ENCODE peak calls at places on chromosome 9, in seven cellular contexts. U is Caco-2, A is astrocyte of the spinal cord, Z is choroid plexus epithelial cell, F is AG04450, I is coronary artery, Y is AG04449. P is an unnamed sample.

GRCh38 chr9:132585954-132586829 is 3.8 kb downstream of the BARHL1 start:
- DNase-seq in U (no peak), A (no peak), Z (no peak), F (no peak), I (no peak), Y (no peak), P (no peak)

GRCh38 chr9:9257999-9258398 is 1354.8 kb downstream of the PTPRD start:
- DNase-seq in U (no peak), A (no peak), Z (no peak), F (no peak), I (no peak), Y (no peak), P (no peak)

GRCh38 chr9:71743217-71743705 is 25.1 kb downstream of the CEMIP2 start:
- DNase-seq in U (no peak), A (peak; percentile 89), Z (peak; percentile 91), F (no peak), I (no peak), Y (no peak), P (no peak)

GRCh38 chr9:124182741-124183140 is 75.0 kb upstream of the NEK6 start:
- DNase-seq in U (no peak), A (no peak), Z (no peak), F (no peak), I (no peak), Y (no peak), P (no peak)

GRCh38 chr9:131773911-131774379 is 34.1 kb upstream of the RAPGEF1 start:
- DNase-seq in U (peak; percentile 70), A (peak; percentile 52), Z (peak; percentile 75), F (peak; percentile 32), I (no peak), Y (no peak), P (peak; percentile 72)

GRCh38 chr9:4741365-4742031 is 496 bp upstream of the AK3 start:
- DNase-seq in U (no peak), A (no peak), Z (peak; percentile 24), F (no peak), I (peak; percentile 77), Y (no peak), P (no peak)

GRCh38 chr9:120916573-120916972 is 10.0 kb downstream of the TRAF1 start:
- DNase-seq in U (no peak), A (peak; percentile 73), Z (peak; percentile 78), F (no peak), I (peak; percentile 93), Y (no peak), P (no peak)

GRCh38 chr9:127158995-127159801 is 36.8 kb upstream of the ANGPTL2 start:
- DNase-seq in U (peak; percentile 90), A (peak; percentile 83), Z (peak; percentile 93), F (peak; percentile 60), I (no peak), Y (no peak), P (no peak)

GRCh38 chr9:97803167-97804058 is 49.6 kb upstream of the FOXE1 start:
- DNase-seq in U (peak; percentile 88), A (peak; percentile 16), Z (peak; percentile 44), F (no peak), I (no peak), Y (no peak), P (peak; percentile 65)

GRCh38 chr9:35564658-35565061 is 40.4 kb upstream of the TESK1 start:
- DNase-seq in U (no peak), A (no peak), Z (no peak), F (no peak), I (peak; percentile 94), Y (no peak), P (no peak)

GRCh38 chr9:124453586-124454191 is 3.4 kb downstream of the ADGRD2 start:
- DNase-seq in U (peak; percentile 78), A (no peak), Z (no peak), F (no peak), I (no peak), Y (no peak), P (no peak)

GRCh38 chr9:97900103-97900737 is 22.1 kb downstream of the TRMO start:
- DNase-seq in U (no peak), A (peak; percentile 34), Z (peak; percentile 50), F (peak; percentile 15), I (no peak), Y (no peak), P (no peak)

GRCh38 chr9:87834357-87834756 is 48.3 kb upstream of the SPATA31E1 start:
- DNase-seq in U (no peak), A (no peak), Z (no peak), F (no peak), I (no peak), Y (no peak), P (no peak)

GRCh38 chr9:121950441-121950840 is 142.7 kb downstream of the TTLL11 start:
- DNase-seq in U (no peak), A (no peak), Z (no peak), F (no peak), I (no peak), Y (no peak), P (no peak)

GRCh38 chr9:38232895-38233294 is 159.6 kb upstream of the ALDH1B1 start:
- DNase-seq in U (peak; percentile 71), A (no peak), Z (no peak), F (no peak), I (no peak), Y (no peak), P (no peak)

GRCh38 chr9:89961616-89962341 is 357.0 kb downstream of the GADD45G start:
- DNase-seq in U (no peak), A (peak; percentile 50), Z (peak; percentile 28), F (no peak), I (no peak), Y (no peak), P (no peak)

GRCh38 chr9:93483497-93483896 is 30.1 kb upstream of the FAM120AOS start:
- DNase-seq in U (no peak), A (no peak), Z (no peak), F (no peak), I (no peak), Y (no peak), P (no peak)

GRCh38 chr9:120941046-120941770 is 14.6 kb upstream of the TRAF1 start:
- DNase-seq in U (no peak), A (no peak), Z (no peak), F (no peak), I (no peak), Y (no peak), P (no peak)

GRCh38 chr9:31776471-31776870 is 608.0 kb upstream of the ACO1 start:
- DNase-seq in U (no peak), A (peak; percentile 6), Z (no peak), F (no peak), I (no peak), Y (no peak), P (no peak)

GRCh38 chr9:133347515-133347984 is 381 bp downstream of the MED22 start:
- DNase-seq in U (no peak), A (peak; percentile 28), Z (peak; percentile 20), F (no peak), I (no peak), Y (no peak), P (no peak)

GRCh38 chr9:92607088-92607487 is 62.8 kb downstream of the IPPK start:
- DNase-seq in U (no peak), A (peak; percentile 78), Z (peak; percentile 85), F (no peak), I (no peak), Y (peak; percentile 40), P (no peak)

GRCh38 chr9:126126807-126127206 is 199.8 kb upstream of the MVB12B start:
- DNase-seq in U (no peak), A (no peak), Z (no peak), F (no peak), I (peak; percentile 41), Y (no peak), P (no peak)

GRCh38 chr9:69131682-69132081 is 42.4 kb upstream of the TJP2 start:
- DNase-seq in U (peak; percentile 66), A (peak; percentile 87), Z (peak; percentile 86), F (peak; percentile 81), I (no peak), Y (peak; percentile 89), P (no peak)

GRCh38 chr9:137074657-137075274 is 2.6 kb upstream of the UAP1L1 start:
- DNase-seq in U (peak; percentile 33), A (no peak), Z (no peak), F (no peak), I (no peak), Y (no peak), P (no peak)

GRCh38 chr9:77819672-77820071 is 171.6 kb upstream of the GNA14 start:
- DNase-seq in U (no peak), A (no peak), Z (peak; percentile 65), F (no peak), I (no peak), Y (no peak), P (no peak)
- TF ChIP-seq CTCF in U (no peak), A (no peak), Z (no peak), F (no peak), I (no peak), Y (no peak), P (no peak)

GRCh38 chr9:11618241-11618805 is 1005.5 kb upstream of the PTPRD start:
- DNase-seq in U (peak; percentile 8), A (no peak), Z (no peak), F (no peak), I (no peak), Y (no peak), P (no peak)
- TF ChIP-seq CTCF in U (no peak), A (no peak), Z (no peak), F (no peak), I (no peak), Y (no peak), P (no peak)

GRCh38 chr9:18141681-18142080 is 332.3 kb upstream of the ADAMTSL1 start:
- DNase-seq in U (no peak), A (no peak), Z (no peak), F (no peak), I (no peak), Y (no peak), P (no peak)

GRCh38 chr9:18142964-18143363 is 331.0 kb upstream of the ADAMTSL1 start:
- DNase-seq in U (no peak), A (no peak), Z (peak; percentile 7), F (no peak), I (no peak), Y (no peak), P (no peak)

GRCh38 chr9:18138676-18139075 is 335.3 kb upstream of the ADAMTSL1 start:
- DNase-seq in U (no peak), A (no peak), Z (no peak), F (no peak), I (no peak), Y (no peak), P (no peak)

GRCh38 chr9:18137815-18138214 is 336.1 kb upstream of the ADAMTSL1 start:
- DNase-seq in U (no peak), A (no peak), Z (no peak), F (no peak), I (no peak), Y (no peak), P (no peak)
- TF ChIP-seq CTCF in U (no peak), A (no peak), Z (no peak), F (no peak), I (no peak), Y (no peak), P (no peak)

GRCh38 chr9:113409481-113409880 is 994 bp downstream of the POLE3 start:
- DNase-seq in U (no peak), A (no peak), Z (peak; percentile 8), F (no peak), I (no peak), Y (no peak), P (no peak)

GRCh38 chr9:113410207-113411158 is at the start of the genes C9orf43 and POLE3:
- DNase-seq in U (peak; percentile 95), A (peak; percentile 98), Z (peak; percentile 98), F (peak; percentile 86), I (peak; percentile 96), Y (peak; percentile 59), P (peak; percentile 83)

DNA sequence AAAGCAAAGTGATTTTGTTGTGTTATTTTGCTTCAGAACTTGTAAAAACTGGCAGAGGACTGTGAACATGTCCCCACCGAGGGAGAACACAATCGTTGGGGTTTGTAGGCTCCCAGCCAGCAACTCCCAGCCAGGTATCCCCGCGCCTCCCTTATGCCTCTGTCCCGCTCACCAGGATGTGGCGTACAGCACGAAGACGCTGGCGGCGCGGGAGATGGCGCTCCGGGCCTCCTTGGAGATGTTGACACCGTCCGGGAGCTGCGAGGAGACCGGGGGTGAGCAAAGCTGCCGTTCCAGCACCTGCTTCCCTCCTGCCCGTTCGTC is 630 bp downstream of the POLE3 start:
- DNase-seq in U (no peak), A (no peak), Z (no peak), F (no peak), I (no peak), Y (no peak), P (no peak)
- TF ChIP-seq CTCF in U (no peak), A (no peak), Z (no peak), F (no peak), I (no peak), Y (no peak), P (no peak)

P was measured in progenitor cell of endocrine pancreas.